ENCODE peak calls at places on chromosome 1, in five cellular contexts. One of them, this sample, is unnamed.

GRCh38 chr1:47650205-47650604 is 212.4 kb downstream of the FOXD2 start:
- DNase-seq in ELR: peak
- DNase-seq in activated T-helper 1 cell treated with anti-CD3 and anti-CD28 coated beads, Interleukin-2, amount 50 U/mL, for 16 hours: no peak
- DNase-seq in EL: peak
- DNase-seq in T-helper 2 cell: no peak
- DNase-seq in this sample: no peak

GRCh38 chr1:112729909-112730308 is 14.8 kb upstream of the PPM1J start:
- DNase-seq in ELR: no peak
- DNase-seq in activated T-helper 1 cell treated with anti-CD3 and anti-CD28 coated beads, Interleukin-2, amount 50 U/mL, for 16 hours: no peak
- DNase-seq in EL: no peak
- DNase-seq in T-helper 2 cell: no peak
- DNase-seq in this sample: no peak

GRCh38 chr1:116902718-116903390 is 6.9 kb upstream of the PTGFRN start:
- DNase-seq in ELR: no peak
- DNase-seq in activated T-helper 1 cell treated with anti-CD3 and anti-CD28 coated beads, Interleukin-2, amount 50 U/mL, for 16 hours: no peak
- DNase-seq in EL: no peak
- DNase-seq in T-helper 2 cell: no peak
- DNase-seq in this sample: no peak

GRCh38 chr1:1349256-1350012 is at the start of gene DVL1:
- DNase-seq in ELR: peak
- DNase-seq in activated T-helper 1 cell treated with anti-CD3 and anti-CD28 coated beads, Interleukin-2, amount 50 U/mL, for 16 hours: peak
- DNase-seq in EL: peak
- DNase-seq in T-helper 2 cell: peak
- DNase-seq in this sample: peak

GRCh38 chr1:43073490-43074230 is 98.4 kb downstream of the EBNA1BP2 start:
- DNase-seq in ELR: peak
- DNase-seq in activated T-helper 1 cell treated with anti-CD3 and anti-CD28 coated beads, Interleukin-2, amount 50 U/mL, for 16 hours: peak
- DNase-seq in EL: peak
- DNase-seq in T-helper 2 cell: no peak
- DNase-seq in this sample: peak

GRCh38 chr1:37071829-37072228 is 37.5 kb upstream of the GRIK3 start:
- DNase-seq in ELR: no peak
- DNase-seq in activated T-helper 1 cell treated with anti-CD3 and anti-CD28 coated beads, Interleukin-2, amount 50 U/mL, for 16 hours: no peak
- DNase-seq in EL: no peak
- DNase-seq in T-helper 2 cell: no peak
- DNase-seq in this sample: no peak

GRCh38 chr1:27253611-27254010 is 19.2 kb downstream of the WDTC1 start:
- DNase-seq in ELR: no peak
- DNase-seq in activated T-helper 1 cell treated with anti-CD3 and anti-CD28 coated beads, Interleukin-2, amount 50 U/mL, for 16 hours: no peak
- DNase-seq in EL: no peak
- DNase-seq in T-helper 2 cell: no peak
- DNase-seq in this sample: no peak

GRCh38 chr1:55893155-55893554 is 678.0 kb upstream of the USP24 start:
- DNase-seq in ELR: peak
- DNase-seq in activated T-helper 1 cell treated with anti-CD3 and anti-CD28 coated beads, Interleukin-2, amount 50 U/mL, for 16 hours: no peak
- DNase-seq in EL: peak
- DNase-seq in T-helper 2 cell: no peak
- DNase-seq in this sample: no peak

GRCh38 chr1:197927908-197928665 is 10.9 kb downstream of the LHX9 start:
- DNase-seq in ELR: no peak
- DNase-seq in activated T-helper 1 cell treated with anti-CD3 and anti-CD28 coated beads, Interleukin-2, amount 50 U/mL, for 16 hours: no peak
- DNase-seq in EL: no peak
- DNase-seq in T-helper 2 cell: no peak
- DNase-seq in this sample: no peak

GRCh38 chr1:34612091-34612631 is 142.7 kb upstream of the GJB5 start:
- DNase-seq in ELR: no peak
- DNase-seq in activated T-helper 1 cell treated with anti-CD3 and anti-CD28 coated beads, Interleukin-2, amount 50 U/mL, for 16 hours: no peak
- DNase-seq in EL: no peak
- DNase-seq in T-helper 2 cell: no peak
- DNase-seq in this sample: no peak

GRCh38 chr1:2903226-2903625 is 101.7 kb upstream of the TTC34 start:
- DNase-seq in ELR: no peak
- DNase-seq in activated T-helper 1 cell treated with anti-CD3 and anti-CD28 coated beads, Interleukin-2, amount 50 U/mL, for 16 hours: no peak
- DNase-seq in EL: no peak
- DNase-seq in T-helper 2 cell: no peak
- DNase-seq in this sample: no peak

GRCh38 chr1:243926803-243927245 is 76.8 kb upstream of the AKT3 start:
- DNase-seq in ELR: peak
- DNase-seq in activated T-helper 1 cell treated with anti-CD3 and anti-CD28 coated beads, Interleukin-2, amount 50 U/mL, for 16 hours: no peak
- DNase-seq in EL: peak
- DNase-seq in T-helper 2 cell: no peak
- DNase-seq in this sample: no peak

GRCh38 chr1:55554611-55555010 is 339.4 kb upstream of the USP24 start:
- DNase-seq in ELR: no peak
- DNase-seq in activated T-helper 1 cell treated with anti-CD3 and anti-CD28 coated beads, Interleukin-2, amount 50 U/mL, for 16 hours: no peak
- DNase-seq in EL: no peak
- DNase-seq in T-helper 2 cell: no peak
- DNase-seq in this sample: no peak

GRCh38 chr1:171128463-171128862 is 37.8 kb downstream of the FMO3 start:
- DNase-seq in ELR: no peak
- DNase-seq in activated T-helper 1 cell treated with anti-CD3 and anti-CD28 coated beads, Interleukin-2, amount 50 U/mL, for 16 hours: no peak
- DNase-seq in EL: no peak
- DNase-seq in T-helper 2 cell: no peak
- DNase-seq in this sample: no peak

GRCh38 chr1:59699227-59699847 is 115.4 kb upstream of the HOOK1 start:
- DNase-seq in ELR: peak
- DNase-seq in activated T-helper 1 cell treated with anti-CD3 and anti-CD28 coated beads, Interleukin-2, amount 50 U/mL, for 16 hours: no peak
- DNase-seq in EL: peak
- DNase-seq in T-helper 2 cell: no peak
- DNase-seq in this sample: no peak

This sample was measured in amygdala.